ENCODE peak calls at places on chromosomes 4 and X, in eight cellular contexts. One of them, this sample, is unnamed.

GRCh38 chr4:4969298-4969697 is 50.0 kb downstream of the CYTL1 start:
- DNase-seq in nephron progenitor cell: no peak
- DNase-seq in endothelial cell: no peak
- DNase-seq in osteoblast: peak
- DNase-seq in bronchial epithelial cell: peak
- DNase-seq in IMR-90: peak
- DNase-seq in neural crest cell: no peak
- DNase-seq in fibroblast of lung: peak
- DNase-seq in this sample: peak

GRCh38 chrX:129840334-129840733 is 3.4 kb downstream of the ZDHHC9 start:
- DNase-seq in fibroblast of lung: no peak
- DNase-seq in endothelial cell: no peak
- DNase-seq in nephron progenitor cell: no peak
- DNase-seq in bronchial epithelial cell: no peak
- DNase-seq in osteoblast: no peak
- DNase-seq in neural crest cell: no peak
- DNase-seq in IMR-90: no peak
- DNase-seq in this sample: no peak

GRCh38 chrX:24184018-24184417 is 34.5 kb downstream of the ZFX start:
- DNase-seq in bronchial epithelial cell: peak
- DNase-seq in IMR-90: no peak
- DNase-seq in nephron progenitor cell: no peak
- DNase-seq in osteoblast: no peak
- DNase-seq in fibroblast of lung: no peak
- DNase-seq in endothelial cell: no peak
- DNase-seq in neural crest cell: no peak
- DNase-seq in this sample: no peak

GRCh38 chr4:176363072-176363471 is 43.3 kb downstream of the SPCS3 start:
- DNase-seq in neural crest cell: no peak
- DNase-seq in bronchial epithelial cell: no peak
- DNase-seq in endothelial cell: no peak
- DNase-seq in osteoblast: no peak
- DNase-seq in nephron progenitor cell: no peak
- DNase-seq in fibroblast of lung: peak
- DNase-seq in IMR-90: no peak
- DNase-seq in this sample: no peak

GRCh38 chrX:112058255-112058654 is 24.3 kb downstream of the TRPC5 start:
- DNase-seq in nephron progenitor cell: no peak
- DNase-seq in endothelial cell: peak
- DNase-seq in neural crest cell: no peak
- DNase-seq in IMR-90: peak
- DNase-seq in fibroblast of lung: peak
- DNase-seq in bronchial epithelial cell: no peak
- DNase-seq in osteoblast: no peak
- DNase-seq in this sample: peak

GRCh38 chrX:20515841-20516461 is 249.2 kb upstream of the RPS6KA3 start:
- DNase-seq in bronchial epithelial cell: peak
- DNase-seq in fibroblast of lung: peak
- DNase-seq in neural crest cell: no peak
- DNase-seq in osteoblast: no peak
- DNase-seq in nephron progenitor cell: no peak
- DNase-seq in IMR-90: peak
- DNase-seq in endothelial cell: no peak
- DNase-seq in this sample: no peak

GRCh38 chr4:52868138-52868537 is 6.0 kb downstream of the RASL11B start:
- DNase-seq in endothelial cell: no peak
- DNase-seq in bronchial epithelial cell: no peak
- DNase-seq in neural crest cell: no peak
- DNase-seq in osteoblast: no peak
- DNase-seq in IMR-90: no peak
- DNase-seq in nephron progenitor cell: peak
- DNase-seq in fibroblast of lung: no peak
- DNase-seq in this sample: no peak

GRCh38 chr4:139191373-139191772 is 14.4 kb upstream of the ELF2 start:
- DNase-seq in IMR-90: no peak
- DNase-seq in endothelial cell: no peak
- DNase-seq in nephron progenitor cell: no peak
- DNase-seq in neural crest cell: no peak
- DNase-seq in osteoblast: no peak
- DNase-seq in bronchial epithelial cell: no peak
- DNase-seq in fibroblast of lung: peak
- DNase-seq in this sample: no peak

GRCh38 chr4:81465668-81466357 is 5.9 kb downstream of the RASGEF1B start:
- DNase-seq in neural crest cell: no peak
- DNase-seq in IMR-90: no peak
- DNase-seq in osteoblast: no peak
- DNase-seq in bronchial epithelial cell: no peak
- DNase-seq in endothelial cell: no peak
- DNase-seq in nephron progenitor cell: no peak
- DNase-seq in fibroblast of lung: no peak
- DNase-seq in this sample: no peak

GRCh38 chr4:103012085-103012484 is 7.4 kb downstream of the SLC9B1 start:
- DNase-seq in osteoblast: no peak
- DNase-seq in fibroblast of lung: peak
- DNase-seq in bronchial epithelial cell: peak
- DNase-seq in endothelial cell: no peak
- DNase-seq in IMR-90: peak
- DNase-seq in nephron progenitor cell: no peak
- DNase-seq in neural crest cell: no peak
- DNase-seq in this sample: peak

GRCh38 chr4:177484613-177485021 is 42.4 kb upstream of the AGA start:
- DNase-seq in fibroblast of lung: peak
- DNase-seq in bronchial epithelial cell: peak
- DNase-seq in neural crest cell: no peak
- DNase-seq in endothelial cell: no peak
- DNase-seq in IMR-90: peak
- DNase-seq in osteoblast: no peak
- DNase-seq in nephron progenitor cell: no peak
- DNase-seq in this sample: peak

GRCh38 chr4:89249313-89249712 is 58.3 kb downstream of the GPRIN3 start:
- DNase-seq in IMR-90: no peak
- DNase-seq in bronchial epithelial cell: no peak
- DNase-seq in fibroblast of lung: no peak
- DNase-seq in neural crest cell: no peak
- DNase-seq in nephron progenitor cell: no peak
- DNase-seq in endothelial cell: no peak
- DNase-seq in osteoblast: no peak
- DNase-seq in this sample: no peak

GRCh38 chr4:16914208-16914607 is 15.8 kb upstream of the LDB2 start:
- DNase-seq in neural crest cell: no peak
- DNase-seq in osteoblast: no peak
- DNase-seq in bronchial epithelial cell: peak
- DNase-seq in fibroblast of lung: peak
- DNase-seq in IMR-90: peak
- DNase-seq in endothelial cell: peak
- DNase-seq in nephron progenitor cell: no peak
- DNase-seq in this sample: no peak

DNA sequence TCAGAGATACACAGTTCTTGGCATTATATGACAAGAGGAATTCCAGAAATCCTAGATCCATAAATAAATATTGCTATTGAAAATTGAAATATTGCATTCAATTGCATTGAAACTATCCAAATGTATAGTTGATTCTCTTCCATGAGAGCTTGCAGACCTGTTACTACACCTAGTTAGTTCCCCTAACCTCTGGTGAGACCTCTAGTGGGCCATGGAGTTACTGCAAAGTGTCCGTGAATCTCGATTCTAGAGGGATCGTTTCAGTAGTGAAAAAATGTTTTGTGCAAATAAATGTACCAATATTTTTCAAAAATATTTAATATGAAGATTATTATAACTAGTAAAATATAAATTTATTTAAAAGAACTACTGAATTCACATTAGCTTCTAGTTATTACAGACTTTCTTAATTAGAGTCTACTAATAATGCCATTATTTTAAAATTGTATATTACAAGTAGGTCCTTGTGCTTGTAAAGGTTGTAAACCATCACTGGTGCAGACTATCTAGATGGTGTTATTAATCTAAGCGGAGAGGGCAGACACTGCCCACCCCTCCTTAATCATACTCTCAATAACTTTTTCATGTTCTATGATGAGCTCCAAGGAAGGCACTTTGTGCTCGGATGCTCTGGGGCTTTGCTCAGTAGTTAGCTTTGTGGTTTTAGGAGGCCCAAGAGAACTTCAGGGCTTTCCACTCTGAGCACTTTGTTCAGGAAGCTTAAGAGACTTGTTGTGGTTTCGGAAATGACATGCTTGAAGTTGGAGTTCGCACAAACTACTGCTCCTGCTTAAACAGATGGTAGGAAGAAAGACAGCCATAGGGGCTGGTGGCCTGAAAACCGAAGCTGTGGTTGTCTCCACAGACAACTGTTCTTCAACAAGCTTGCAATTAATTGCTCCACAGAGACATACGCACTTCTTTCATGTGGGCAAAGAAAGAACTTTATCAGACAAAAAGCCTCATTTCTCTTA is 42.8 kb downstream of the IL21 start:
- DNase-seq in nephron progenitor cell: peak
- DNase-seq in endothelial cell: peak
- DNase-seq in bronchial epithelial cell: peak
- DNase-seq in osteoblast: peak
- DNase-seq in IMR-90: peak
- DNase-seq in fibroblast of lung: peak
- DNase-seq in neural crest cell: peak
- DNase-seq in this sample: no peak
- TF ChIP-seq CTCF in nephron progenitor cell: peak
- TF ChIP-seq CTCF in endothelial cell: peak
- TF ChIP-seq CTCF in bronchial epithelial cell: peak
- TF ChIP-seq CTCF in osteoblast: peak
- TF ChIP-seq CTCF in IMR-90: peak
- TF ChIP-seq CTCF in fibroblast of lung: peak
- TF ChIP-seq CTCF in neural crest cell: peak
- TF ChIP-seq CTCF in this sample: peak

DNA sequence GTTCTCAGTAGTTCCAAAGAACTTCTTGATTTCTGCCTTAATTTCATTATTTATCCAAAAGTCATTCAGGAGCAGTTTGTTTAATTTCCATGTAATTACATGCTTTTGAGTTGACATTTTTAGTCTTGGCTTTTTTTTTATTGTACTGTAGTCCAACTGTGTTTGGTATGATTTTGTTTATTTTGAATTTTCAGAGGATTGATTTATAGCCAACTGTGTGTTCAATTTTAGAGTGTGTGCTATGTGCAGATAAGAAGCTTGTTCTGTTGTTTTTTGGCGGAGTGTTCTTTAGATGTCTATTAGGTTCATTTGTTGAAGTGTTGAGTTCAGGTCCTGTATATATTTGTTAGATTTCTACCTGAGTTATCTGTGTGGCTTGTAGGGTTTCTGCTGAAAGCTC is 533.6 kb downstream of the TRAM1L1 start:
- DNase-seq in fibroblast of lung: no peak
- DNase-seq in nephron progenitor cell: no peak
- DNase-seq in osteoblast: no peak
- DNase-seq in endothelial cell: no peak
- DNase-seq in neural crest cell: no peak
- DNase-seq in bronchial epithelial cell: no peak
- DNase-seq in IMR-90: no peak
- DNase-seq in this sample: no peak
- TF ChIP-seq CTCF in fibroblast of lung: no peak
- TF ChIP-seq CTCF in nephron progenitor cell: no peak
- TF ChIP-seq CTCF in osteoblast: no peak
- TF ChIP-seq CTCF in endothelial cell: no peak
- TF ChIP-seq CTCF in neural crest cell: no peak
- TF ChIP-seq CTCF in bronchial epithelial cell: no peak
- TF ChIP-seq CTCF in IMR-90: no peak
- TF ChIP-seq CTCF in this sample: no peak

GRCh38 chrX:54479471-54480122 is 16.4 kb downstream of the FGD1 start:
- DNase-seq in fibroblast of lung: no peak
- DNase-seq in neural crest cell: no peak
- DNase-seq in endothelial cell: no peak
- DNase-seq in osteoblast: no peak
- DNase-seq in IMR-90: no peak
- DNase-seq in nephron progenitor cell: peak
- DNase-seq in bronchial epithelial cell: no peak
- DNase-seq in this sample: no peak

GRCh38 chrX:54470054-54470760 is 25.8 kb downstream of the FGD1 start:
- DNase-seq in bronchial epithelial cell: no peak
- DNase-seq in fibroblast of lung: no peak
- DNase-seq in endothelial cell: no peak
- DNase-seq in neural crest cell: no peak
- DNase-seq in osteoblast: peak
- DNase-seq in IMR-90: no peak
- DNase-seq in nephron progenitor cell: no peak
- DNase-seq in this sample: no peak

GRCh38 chrX:54473993-54474859 is 21.8 kb downstream of the FGD1 start:
- DNase-seq in fibroblast of lung: no peak
- DNase-seq in IMR-90: no peak
- DNase-seq in endothelial cell: no peak
- DNase-seq in neural crest cell: no peak
- DNase-seq in bronchial epithelial cell: peak
- DNase-seq in osteoblast: peak
- DNase-seq in nephron progenitor cell: no peak
- DNase-seq in this sample: no peak
- TF ChIP-seq CTCF in fibroblast of lung: no peak
- TF ChIP-seq CTCF in IMR-90: no peak
- TF ChIP-seq CTCF in endothelial cell: no peak
- TF ChIP-seq CTCF in neural crest cell: no peak
- TF ChIP-seq CTCF in bronchial epithelial cell: no peak
- TF ChIP-seq CTCF in osteoblast: no peak
- TF ChIP-seq CTCF in nephron progenitor cell: no peak
- TF ChIP-seq CTCF in this sample: no peak

GRCh38 chr4:155973639-155974475 is 20.2 kb upstream of the CTSO start:
- DNase-seq in IMR-90: peak
- DNase-seq in neural crest cell: no peak
- DNase-seq in endothelial cell: no peak
- DNase-seq in nephron progenitor cell: no peak
- DNase-seq in osteoblast: peak
- DNase-seq in bronchial epithelial cell: peak
- DNase-seq in fibroblast of lung: peak
- DNase-seq in this sample: no peak

GRCh38 chr4:155974476-155974749 is 20.7 kb upstream of the CTSO start:
- DNase-seq in nephron progenitor cell: no peak
- DNase-seq in osteoblast: no peak
- DNase-seq in IMR-90: peak
- DNase-seq in endothelial cell: no peak
- DNase-seq in neural crest cell: no peak
- DNase-seq in bronchial epithelial cell: no peak
- DNase-seq in fibroblast of lung: no peak
- DNase-seq in this sample: no peak

GRCh38 chr4:155967098-155967497 is 13.4 kb upstream of the CTSO start:
- DNase-seq in neural crest cell: no peak
- DNase-seq in bronchial epithelial cell: peak
- DNase-seq in endothelial cell: no peak
- DNase-seq in IMR-90: peak
- DNase-seq in nephron progenitor cell: no peak
- DNase-seq in osteoblast: no peak
- DNase-seq in fibroblast of lung: peak
- DNase-seq in this sample: no peak

GRCh38 chr4:155974957-155975356 is 21.3 kb upstream of the CTSO start:
- DNase-seq in endothelial cell: no peak
- DNase-seq in osteoblast: no peak
- DNase-seq in fibroblast of lung: peak
- DNase-seq in IMR-90: no peak
- DNase-seq in neural crest cell: no peak
- DNase-seq in nephron progenitor cell: no peak
- DNase-seq in bronchial epithelial cell: no peak
- DNase-seq in this sample: no peak

DNA sequence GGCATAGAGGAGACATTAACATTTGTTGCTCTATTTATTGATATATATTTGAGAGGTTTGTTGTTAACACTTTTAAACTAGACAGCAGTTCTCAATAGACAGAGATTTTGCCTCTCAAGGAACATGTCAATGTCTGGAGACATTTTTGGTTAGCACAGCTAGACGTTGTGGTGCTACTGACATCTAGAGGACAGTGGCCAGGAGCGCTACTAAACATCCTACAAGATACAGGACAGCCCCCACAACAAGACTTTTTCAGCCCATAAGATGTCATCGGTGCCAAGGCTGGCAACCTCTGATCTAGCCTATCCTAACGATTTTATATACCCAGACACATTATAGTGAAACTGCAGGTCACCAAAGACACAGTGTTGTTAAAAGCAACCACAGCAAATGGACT is 18.4 kb upstream of the CTSO start:
- DNase-seq in neural crest cell: no peak
- DNase-seq in endothelial cell: no peak
- DNase-seq in fibroblast of lung: no peak
- DNase-seq in bronchial epithelial cell: peak
- DNase-seq in IMR-90: peak
- DNase-seq in osteoblast: no peak
- DNase-seq in nephron progenitor cell: no peak
- DNase-seq in this sample: no peak
- TF ChIP-seq CTCF in neural crest cell: peak
- TF ChIP-seq CTCF in endothelial cell: no peak
- TF ChIP-seq CTCF in fibroblast of lung: peak
- TF ChIP-seq CTCF in bronchial epithelial cell: peak
- TF ChIP-seq CTCF in IMR-90: peak
- TF ChIP-seq CTCF in osteoblast: peak
- TF ChIP-seq CTCF in nephron progenitor cell: peak
- TF ChIP-seq CTCF in this sample: peak